ENCODE peak calls at places on chromosomes 6 and 20, in five cellular contexts. W is pancreas, R is cardiac muscle cell, X is fibroblast of lung, J is colonic mucosa. N is an unnamed sample.

GRCh38 chr6:32847004-32847403 is 3.2 kb upstream of the PSMB8 start:
- DNase-seq in W (no peak), R (no peak), X (no peak), J (no peak), N (no peak)

GRCh38 chr6:13877116-13877515 is 47.6 kb upstream of the RNF182 start:
- DNase-seq in W (no peak), R (peak), X (peak), J (no peak), N (no peak)

GRCh38 chr6:15431762-15432495 is 186.1 kb downstream of the JARID2 start:
- DNase-seq in W (no peak), R (peak), X (no peak), J (no peak), N (peak)

GRCh38 chr6:157376241-157376640 is 4.7 kb upstream of the ZDHHC14 start:
- DNase-seq in W (no peak), R (no peak), X (no peak), J (no peak), N (no peak)

GRCh38 chr6:130655586-130655985 is 171.6 kb upstream of the SMLR1 start:
- DNase-seq in W (no peak), R (no peak), X (no peak), J (no peak), N (no peak)

GRCh38 chr6:163092846-163093245 is 321.7 kb upstream of the QKI start:
- DNase-seq in W (no peak), R (no peak), X (no peak), J (no peak), N (no peak)

GRCh38 chr6:133899556-133899955 is 10.6 kb downstream of the TCF21 start:
- DNase-seq in W (no peak), R (peak), X (peak), J (no peak), N (no peak)

GRCh38 chr6:37630281-37630799 is 67.3 kb downstream of the MDGA1 start:
- DNase-seq in W (no peak), R (peak), X (peak), J (no peak), N (no peak)

GRCh38 chr6:30037182-30037788 is 23.8 kb upstream of the POLR1H start:
- DNase-seq in W (no peak), R (peak), X (peak), J (no peak), N (no peak)

GRCh38 chr6:3997144-3997770 is 81.7 kb downstream of the FAM217A start:
- DNase-seq in W (no peak), R (peak), X (peak), J (no peak), N (no peak)

GRCh38 chr6:87798393-87799278 is 96.6 kb upstream of the AKIRIN2 start:
- DNase-seq in W (no peak), R (no peak), X (no peak), J (no peak), N (no peak)

GRCh38 chr20:4973330-4974097 is 27.8 kb downstream of the SLC23A2 start:
- DNase-seq in W (no peak), R (peak), X (peak), J (peak), N (no peak)

DNA sequence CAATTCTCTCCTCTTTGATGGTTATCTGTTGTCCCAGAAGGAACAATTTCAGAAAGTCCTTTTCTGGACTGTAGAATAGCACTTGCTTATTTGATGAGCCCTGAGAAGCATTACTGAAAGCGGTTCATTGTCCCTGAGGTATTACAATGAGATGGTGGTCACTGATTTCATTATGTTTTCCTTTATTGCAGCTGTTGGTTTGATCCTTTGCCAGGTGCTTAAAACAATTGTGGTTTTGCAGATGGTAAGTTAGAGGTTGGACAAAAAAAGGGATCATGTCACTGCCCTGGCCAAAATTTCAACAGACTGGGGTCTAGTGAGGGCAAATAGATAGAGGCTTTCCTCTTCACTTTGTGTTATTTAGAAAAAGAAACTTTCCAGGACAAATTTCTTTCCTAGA is 61.9 kb downstream of the ESR1 start:
- DNase-seq in W (no peak), R (peak), X (no peak), J (no peak), N (no peak)
- TF ChIP-seq CTCF in W (no peak), R (no peak), X (no peak), J (no peak), N (no peak)

GRCh38 chr6:19536838-19537237 is 300.3 kb upstream of the ID4 start:
- DNase-seq in W (no peak), R (no peak), X (no peak), J (no peak), N (no peak)

GRCh38 chr6:19535351-19535750 is 301.8 kb upstream of the ID4 start:
- DNase-seq in W (no peak), R (no peak), X (no peak), J (no peak), N (no peak)

GRCh38 chr6:19538086-19538485 is 299.1 kb upstream of the ID4 start:
- DNase-seq in W (peak), R (no peak), X (no peak), J (peak), N (no peak)
- TF ChIP-seq CTCF in W (no peak), R (no peak), X (no peak), J (no peak), N (no peak)

DNA sequence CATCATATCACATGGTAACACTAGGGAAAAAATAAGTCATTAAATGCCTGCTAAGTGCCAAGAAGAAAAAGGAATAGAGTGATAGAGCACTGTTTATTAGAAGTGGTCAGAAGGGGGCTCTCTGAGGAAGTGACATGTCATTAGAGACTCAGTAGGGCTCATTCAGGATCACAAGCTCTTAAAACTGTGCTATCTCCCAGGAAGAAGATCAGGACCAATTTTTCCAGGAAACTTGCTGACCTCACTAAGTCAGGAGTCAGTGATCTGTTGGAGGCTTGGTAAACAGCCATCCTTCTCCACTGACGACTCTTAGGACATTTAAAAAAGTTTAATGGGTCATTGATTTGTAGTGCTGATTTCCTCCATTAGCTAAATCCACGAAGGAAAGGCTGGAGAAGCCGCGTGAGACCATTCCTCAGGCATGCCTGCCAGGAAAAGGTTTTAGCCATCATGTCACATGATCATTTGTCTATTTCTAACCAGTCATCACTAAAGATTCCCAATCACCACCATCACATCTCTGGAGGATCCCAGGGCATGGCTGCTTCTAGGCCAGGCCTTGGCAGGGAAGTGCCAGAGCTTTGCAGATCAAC is 5.9 kb upstream of the PTPN1 start:
- DNase-seq in W (no peak), R (peak), X (peak), J (no peak), N (no peak)
- TF ChIP-seq CTCF in W (no peak), R (no peak), X (no peak), J (no peak), N (peak)

GRCh38 chr20:50848341-50848808 is 53.5 kb downstream of the BCAS4 start:
- DNase-seq in W (peak), R (peak), X (peak), J (no peak), N (no peak)

GRCh38 chr20:50848846-50849673 is 54.2 kb downstream of the BCAS4 start:
- DNase-seq in W (peak), R (no peak), X (no peak), J (no peak), N (no peak)

GRCh38 chr20:50854512-50855249 is 59.8 kb downstream of the BCAS4 start:
- DNase-seq in W (no peak), R (no peak), X (no peak), J (no peak), N (no peak)

GRCh38 chr20:50852085-50852484 is 57.2 kb downstream of the BCAS4 start:
- DNase-seq in W (no peak), R (no peak), X (no peak), J (no peak), N (no peak)

DNA sequence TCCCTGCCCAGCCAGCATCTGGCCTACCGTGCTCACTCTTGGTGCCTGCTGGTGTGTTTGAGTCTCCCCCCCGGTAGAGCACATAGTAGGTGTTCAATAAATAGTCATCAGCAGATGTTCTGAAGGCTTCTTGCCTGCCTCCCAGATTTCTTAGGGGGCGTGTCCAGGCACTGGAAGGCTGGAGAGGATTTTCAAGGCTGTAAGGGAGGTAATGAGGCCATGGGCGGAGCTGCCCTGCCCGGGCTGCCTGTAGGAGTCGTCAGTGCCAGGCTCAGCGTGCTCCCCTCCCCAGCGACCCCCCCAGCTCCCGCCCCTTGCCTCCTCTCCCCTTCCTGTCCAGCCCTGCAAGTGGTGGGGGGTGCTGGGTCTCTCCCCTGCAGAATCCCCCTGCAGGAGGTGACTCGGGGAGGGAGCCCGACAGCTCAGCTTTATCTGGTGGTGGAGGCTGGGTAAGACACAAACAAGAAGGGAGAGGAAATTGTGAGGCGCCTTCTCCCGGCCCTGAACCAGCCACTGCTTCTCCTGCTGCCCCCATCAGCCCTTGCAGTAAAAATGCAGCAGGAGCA is 55.9 kb downstream of the BCAS4 start:
- DNase-seq in W (no peak), R (peak), X (no peak), J (no peak), N (no peak)
- TF ChIP-seq CTCF in W (no peak), R (no peak), X (no peak), J (no peak), N (no peak)

GRCh38 chr20:64131406-64131805 is 24.0 kb upstream of the NPBWR2 start:
- DNase-seq in W (no peak), R (peak), X (no peak), J (peak), N (no peak)
- TF ChIP-seq CTCF in W (no peak), R (peak), X (peak), J (no peak), N (peak)

DNA sequence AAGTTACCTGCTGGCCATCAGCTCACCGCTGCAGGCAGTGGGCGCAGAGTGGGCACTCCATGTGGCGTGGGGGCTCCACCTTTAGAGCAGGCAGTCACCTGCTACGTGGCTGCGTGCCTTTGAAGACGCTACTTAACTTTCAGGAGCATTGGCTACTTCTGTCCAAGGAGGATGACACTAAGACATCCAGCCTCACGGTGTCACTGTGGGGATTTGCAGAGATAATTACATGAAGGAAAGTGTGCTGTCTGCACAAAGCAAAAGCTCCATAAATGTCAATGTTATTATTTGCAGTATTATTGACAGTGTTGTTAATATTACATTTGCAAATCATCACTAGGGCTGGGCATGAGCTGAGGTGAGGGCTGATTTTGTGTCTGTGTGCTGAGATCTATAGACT is 166.0 kb upstream of the SYNDIG1 start:
- DNase-seq in W (no peak), R (peak), X (peak), J (no peak), N (no peak)
- TF ChIP-seq CTCF in W (no peak), R (no peak), X (no peak), J (no peak), N (peak)

GRCh38 chr20:36950432-36951197 is 893 bp downstream of the SAMHD1 start:
- DNase-seq in W (no peak), R (peak), X (peak), J (peak), N (no peak)
- TF ChIP-seq CTCF in W (no peak), R (no peak), X (peak), J (no peak), N (no peak)

DNA sequence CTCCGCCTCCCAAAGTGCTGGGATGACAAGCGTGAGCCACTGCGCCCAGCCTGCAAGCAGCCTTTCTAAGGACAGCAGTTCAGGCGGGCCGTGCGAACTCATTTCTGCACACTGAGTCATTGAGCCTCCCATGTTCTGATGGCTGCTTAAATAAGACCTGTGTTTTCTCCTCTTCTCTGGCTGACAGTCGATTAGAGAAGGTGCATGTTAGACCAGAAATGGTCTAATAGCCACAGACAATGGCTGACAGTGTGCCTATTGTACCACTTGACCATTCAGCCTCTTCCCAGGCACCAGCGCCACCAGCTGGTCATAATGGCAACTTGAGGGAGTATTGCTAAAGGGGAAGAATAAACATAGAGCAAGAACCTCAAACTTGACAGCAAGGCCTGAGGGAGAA is 6.2 kb downstream of the CST11 start:
- DNase-seq in W (peak), R (peak), X (peak), J (peak), N (no peak)
- TF ChIP-seq CTCF in W (peak), R (peak), X (peak), J (no peak), N (peak)

GRCh38 chr20:13291167-13291566 is 70.1 kb downstream of the ISM1 start:
- DNase-seq in W (no peak), R (no peak), X (no peak), J (peak), N (no peak)
- TF ChIP-seq CTCF in W (no peak), R (no peak), X (no peak), J (no peak), N (no peak)

N was measured in D721Med.